ENCODE peak calls at places on chromosomes 5 and 9, in ten cellular contexts. G, Q, R, N, E, C, V, Z, M and I are unnamed samples.

GRCh38 chr5:14676320-14676719 is 11.8 kb downstream of the OTULIN start:
- DNase-seq in M (no peak), E (no peak), N (peak; percentile 50), Q (no peak), G (no peak), Z (peak; percentile 42), C (no peak), R (no peak), V (peak; percentile 82), I (no peak)

GRCh38 chr5:107213025-107213424 is 457.7 kb downstream of the EFNA5 start:
- DNase-seq in Z (no peak), C (no peak), E (no peak), V (no peak), M (no peak), N (no peak), R (no peak), G (no peak), Q (no peak), I (no peak)

GRCh38 chr9:109641079-109641659 is 138.8 kb upstream of the PALM2AKAP2 start:
- DNase-seq in Z (no peak), Q (no peak), M (no peak), R (no peak), V (no peak), N (no peak), C (no peak), G (no peak), E (no peak), I (no peak)

GRCh38 chr5:31194892-31195291 is 1.4 kb downstream of the CDH6 start:
- DNase-seq in Q (no peak), V (no peak), E (no peak), C (no peak), M (no peak), R (no peak), Z (no peak), G (no peak), N (no peak), I (no peak)

GRCh38 chr5:66666778-66667177 is 70.6 kb downstream of the MAST4 start:
- DNase-seq in E (no peak), Z (peak; percentile 40), C (no peak), V (no peak), R (peak; percentile 20), G (no peak), N (no peak), M (no peak), Q (no peak), I (no peak)

GRCh38 chr5:23476580-23476979 is 30.8 kb upstream of the PRDM9 start:
- DNase-seq in R (no peak), Q (no peak), C (no peak), G (no peak), M (no peak), Z (no peak), E (no peak), N (no peak), V (no peak), I (no peak)

GRCh38 chr9:7147136-7148090 is 389.6 kb downstream of the KDM4C start:
- DNase-seq in C (peak; percentile 89), Z (no peak), N (no peak), G (no peak), E (no peak), V (no peak), Q (no peak), R (no peak), M (peak; percentile 12), I (no peak)

GRCh38 chr5:41649659-41650058 is 139.3 kb upstream of the PLCXD3 start:
- DNase-seq in V (no peak), R (no peak), C (no peak), E (no peak), N (no peak), Q (no peak), Z (no peak), M (no peak), G (no peak), I (no peak)

GRCh38 chr5:96353220-96353619 is 79.8 kb downstream of the PCSK1 start:
- DNase-seq in R (no peak), C (no peak), Z (no peak), V (no peak), Q (no peak), G (no peak), M (no peak), N (no peak), E (no peak), I (no peak)

GRCh38 chr5:132483661-132484385 is 6.8 kb downstream of the IRF1 start:
- DNase-seq in V (peak; percentile 41), C (no peak), R (no peak), Q (no peak), N (no peak), E (no peak), Z (peak; percentile 20), M (no peak), G (no peak), I (no peak)

GRCh38 chr5:35622974-35623373 is 5.3 kb downstream of the SPEF2 start:
- DNase-seq in R (no peak), C (no peak), Q (no peak), N (no peak), V (no peak), G (no peak), E (no peak), Z (no peak), M (no peak), I (no peak)

GRCh38 chr9:129145841-129146292 is 32.2 kb downstream of the IER5L start:
- DNase-seq in V (peak; percentile 81), N (peak; percentile 65), M (no peak), Z (no peak), G (no peak), C (peak; percentile 80), E (no peak), R (peak; percentile 35), Q (no peak), I (no peak)

GRCh38 chr5:123785160-123786001 is 273.4 kb downstream of the CSNK1G3 start:
- DNase-seq in M (no peak), N (no peak), Q (no peak), R (no peak), C (no peak), G (no peak), Z (no peak), V (no peak), E (no peak), I (no peak)

GRCh38 chr9:129236441-129237145 is 58.5 kb upstream of the IER5L start:
- DNase-seq in Q (no peak), G (no peak), C (peak; percentile 36), R (no peak), E (no peak), Z (no peak), N (no peak), V (no peak), M (no peak), I (no peak)

GRCh38 chr5:72151169-72151568 is 43.9 kb downstream of the MAP1B start:
- DNase-seq in N (no peak), V (no peak), C (no peak), Q (no peak), G (no peak), E (no peak), M (no peak), Z (no peak), R (no peak), I (no peak)

GRCh38 chr5:72152506-72152905 is 45.2 kb downstream of the MAP1B start:
- DNase-seq in Q (no peak), G (no peak), Z (no peak), E (no peak), M (no peak), C (no peak), V (no peak), N (no peak), R (no peak), I (no peak)

GRCh38 chr5:72151646-72152045 is 44.4 kb downstream of the MAP1B start:
- DNase-seq in E (no peak), Z (no peak), Q (no peak), V (no peak), G (no peak), N (no peak), R (no peak), M (no peak), C (no peak), I (no peak)

GRCh38 chr5:72147601-72148000 is 40.3 kb downstream of the MAP1B start:
- DNase-seq in R (no peak), Z (no peak), N (no peak), C (no peak), Q (no peak), G (no peak), M (no peak), E (no peak), V (no peak), I (no peak)

GRCh38 chr5:72149742-72150141 is 42.5 kb downstream of the MAP1B start:
- DNase-seq in M (no peak), C (no peak), Q (no peak), Z (no peak), G (no peak), E (no peak), R (no peak), N (no peak), V (no peak), I (no peak)
- TF ChIP-seq CTCF in M (no peak), C (no peak), Q (no peak), Z (no peak), G (peak; percentile 49), E (peak; percentile 4), R (no peak), N (no peak), V (peak; percentile 47), I (peak; percentile 34)

GRCh38 chr5:169219961-169220360 is 81.0 kb downstream of the SLIT3 start:
- DNase-seq in R (no peak), E (no peak), V (no peak), C (no peak), Z (no peak), Q (no peak), M (no peak), G (no peak), N (no peak), I (no peak)
- H3K4me1 ChIP-seq in R (no peaks in the 10 kb centered on the region), E (no peaks in the 10 kb centered on the region), V (peaks cover 14% of the 10 kb centered on the region), C (no peaks in the 10 kb centered on the region), Z (no peaks in the 10 kb centered on the region), Q (peaks cover 4% of the 10 kb centered on the region), M (no peaks in the 10 kb centered on the region), G (no peaks in the 10 kb centered on the region), N (no peaks in the 10 kb centered on the region), I (peaks cover 7% of the 10 kb centered on the region)

DNA sequence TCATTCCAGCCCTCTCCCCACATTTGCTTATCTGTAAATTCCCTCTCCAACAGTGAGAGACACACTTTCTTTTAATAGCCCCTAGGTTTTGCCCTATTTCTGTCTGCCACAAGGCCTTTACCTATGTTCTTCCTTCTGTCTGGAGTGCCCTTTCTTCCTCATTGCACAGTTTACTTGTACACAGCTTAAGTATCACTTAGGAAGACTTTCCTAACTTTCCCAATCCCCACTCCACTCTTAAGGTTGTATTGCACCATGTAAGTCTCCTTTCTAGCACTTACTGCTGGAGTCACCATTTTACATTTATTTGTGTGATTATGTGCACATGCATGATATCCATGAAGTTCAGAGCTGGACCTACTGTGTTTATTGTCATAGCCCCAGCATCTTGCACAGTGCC is 10.8 kb upstream of the CKMT2 start:
- DNase-seq in N (no peak), R (no peak), Z (no peak), Q (no peak), C (no peak), V (no peak), M (no peak), G (no peak), E (no peak), I (no peak)
- H3K27ac ChIP-seq in N (no peak overlapping the region), R (no peak overlapping the region), Z (no peak overlapping the region), Q (no peak overlapping the region), C (no peak overlapping the region), V (no peak overlapping the region), M (no peak overlapping the region), G (no peak overlapping the region), E (no peak overlapping the region), I (no peak overlapping the region)

DNA sequence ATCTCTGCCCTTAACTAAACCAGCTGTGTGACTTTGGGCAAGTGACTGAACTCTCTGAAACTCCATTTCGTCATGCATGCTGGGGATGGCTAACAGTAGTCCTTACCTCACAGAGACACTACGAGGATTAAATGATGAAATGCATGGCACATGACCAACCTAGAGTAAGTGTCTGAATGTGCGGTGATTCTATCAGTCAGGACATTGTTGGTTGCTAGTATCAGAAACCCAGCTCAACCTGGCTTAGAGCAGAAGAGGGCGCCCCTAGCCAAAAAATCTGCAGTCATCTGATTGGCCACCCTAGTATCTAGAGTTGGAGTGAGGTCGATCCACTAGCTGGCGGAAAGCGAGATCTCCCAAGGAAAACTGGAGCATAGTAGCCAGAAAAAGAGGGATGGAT is 25.2 kb downstream of the NEURL1B start:
- DNase-seq in Z (no peak), M (no peak), G (no peak), R (no peak), Q (no peak), N (peak; percentile 25), E (no peak), C (no peak), V (peak; percentile 77), I (no peak)
- TF ChIP-seq CTCF in Z (no peak), M (no peak), G (peak; percentile 43), R (no peak), Q (no peak), N (no peak), E (no peak), C (no peak), V (peak; percentile 45), I (no peak)